ENCODE peak calls at places on chromosomes 2 and 18, in four cellular contexts. One of them, this sample, is unnamed.

GRCh38 chr2:42008241-42008911 is 39.4 kb upstream of the PKDCC start:
- DNase-seq in HepG2: no peak
- DNase-seq in K562: no peak
- DNase-seq in Panc1: no peak
- DNase-seq in this sample: no peak

GRCh38 chr2:186349508-186349907 is 136.6 kb upstream of the ZC3H15 start:
- DNase-seq in HepG2: no peak
- DNase-seq in K562: no peak
- DNase-seq in Panc1: peak; percentile 15
- DNase-seq in this sample: peak; percentile 13

GRCh38 chr2:195304310-195304709 is 352.7 kb upstream of the SLC39A10 start:
- DNase-seq in Panc1: no peak
- DNase-seq in K562: no peak
- DNase-seq in HepG2: peak; percentile 35
- DNase-seq in this sample: peak; percentile 19

GRCh38 chr2:47488870-47489584 is 86.1 kb downstream of the MSH2 start:
- DNase-seq in K562: no peak
- DNase-seq in Panc1: peak; percentile 12
- DNase-seq in HepG2: peak; percentile 19
- DNase-seq in this sample: peak; percentile 32

GRCh38 chr18:24051256-24051947 is 36.8 kb downstream of the TTC39C start:
- DNase-seq in HepG2: peak; percentile 90
- DNase-seq in Panc1: no peak
- DNase-seq in K562: no peak
- DNase-seq in this sample: no peak

GRCh38 chr2:240436626-240437180 is 1.2 kb downstream of the GPC1 start:
- DNase-seq in HepG2: no peak
- DNase-seq in Panc1: no peak
- DNase-seq in K562: no peak
- DNase-seq in this sample: no peak

GRCh38 chr18:22503803-22504202 is 86.1 kb upstream of the CTAGE1 start:
- DNase-seq in HepG2: no peak
- DNase-seq in K562: no peak
- DNase-seq in Panc1: no peak
- DNase-seq in this sample: no peak

GRCh38 chr2:64698668-64699444 is 45.1 kb upstream of the SERTAD2 start:
- DNase-seq in K562: no peak
- DNase-seq in HepG2: peak; percentile 72
- DNase-seq in Panc1: no peak
- DNase-seq in this sample: peak; percentile 24

GRCh38 chr18:23301971-23302370 is 151.1 kb upstream of the RIOK3 start:
- DNase-seq in HepG2: no peak
- DNase-seq in Panc1: no peak
- DNase-seq in K562: no peak
- DNase-seq in this sample: no peak

GRCh38 chr18:77461062-77461693 is 211.5 kb downstream of the GALR1 start:
- DNase-seq in HepG2: no peak
- DNase-seq in Panc1: no peak
- DNase-seq in K562: no peak
- DNase-seq in this sample: no peak

GRCh38 chr18:27202771-27203170 is 17.7 kb upstream of the CHST9 start:
- DNase-seq in Panc1: no peak
- DNase-seq in HepG2: no peak
- DNase-seq in K562: no peak
- DNase-seq in this sample: no peak

GRCh38 chr2:215711484-215712034 is 275.7 kb upstream of the FN1 start:
- DNase-seq in Panc1: no peak
- DNase-seq in K562: no peak
- DNase-seq in HepG2: peak; percentile 72
- DNase-seq in this sample: no peak

GRCh38 chr2:189628817-189629552 is 32.3 kb upstream of the ASNSD1 start:
- DNase-seq in Panc1: no peak
- DNase-seq in K562: peak; percentile 34
- DNase-seq in HepG2: peak; percentile 33
- DNase-seq in this sample: no peak

GRCh38 chr2:95276244-95276887 is 2.1 kb downstream of the PROM2 start:
- DNase-seq in HepG2: no peak
- DNase-seq in K562: no peak
- DNase-seq in Panc1: no peak
- DNase-seq in this sample: no peak

GRCh38 chr2:240820014-240820606 is at the start of gene KIF1A:
- DNase-seq in HepG2: no peak
- DNase-seq in Panc1: no peak
- DNase-seq in K562: no peak
- DNase-seq in this sample: no peak

GRCh38 chr2:13104765-13105164 is 388.0 kb downstream of the TRIB2 start:
- DNase-seq in K562: no peak
- DNase-seq in Panc1: no peak
- DNase-seq in HepG2: no peak
- DNase-seq in this sample: no peak

GRCh38 chr2:13114391-13114790 is 397.7 kb downstream of the TRIB2 start:
- DNase-seq in HepG2: no peak
- DNase-seq in K562: no peak
- DNase-seq in Panc1: no peak
- DNase-seq in this sample: no peak

GRCh38 chr2:13113016-13113415 is 396.3 kb downstream of the TRIB2 start:
- DNase-seq in HepG2: no peak
- DNase-seq in Panc1: no peak
- DNase-seq in K562: no peak
- DNase-seq in this sample: no peak

GRCh38 chr2:13106302-13106701 is 389.6 kb downstream of the TRIB2 start:
- DNase-seq in HepG2: no peak
- DNase-seq in Panc1: no peak
- DNase-seq in K562: no peak
- DNase-seq in this sample: no peak

GRCh38 chr2:13109516-13109915 is 392.8 kb downstream of the TRIB2 start:
- DNase-seq in K562: no peak
- DNase-seq in Panc1: no peak
- DNase-seq in HepG2: no peak
- DNase-seq in this sample: no peak
- TF ChIP-seq TCF7L2 in K562: no peak
- TF ChIP-seq TCF7L2 in Panc1: no peak
- TF ChIP-seq TCF7L2 in HepG2: no peak
- TF ChIP-seq TCF7L2 in this sample: no peak

GRCh38 chr18:59926131-59926530 is 26.3 kb downstream of the PMAIP1 start:
- DNase-seq in HepG2: no peak
- DNase-seq in Panc1: no peak
- DNase-seq in K562: no peak
- DNase-seq in this sample: no peak

GRCh38 chr18:59927246-59927825 is 27.5 kb downstream of the PMAIP1 start:
- DNase-seq in Panc1: no peak
- DNase-seq in K562: no peak
- DNase-seq in HepG2: no peak
- DNase-seq in this sample: no peak

GRCh38 chr18:59928201-59928600 is 28.4 kb downstream of the PMAIP1 start:
- DNase-seq in Panc1: no peak
- DNase-seq in HepG2: no peak
- DNase-seq in K562: no peak
- DNase-seq in this sample: no peak

GRCh38 chr18:59932401-59932800 is 32.6 kb downstream of the PMAIP1 start:
- DNase-seq in Panc1: no peak
- DNase-seq in K562: no peak
- DNase-seq in HepG2: no peak
- DNase-seq in this sample: no peak

GRCh38 chr18:59929621-59930295 is 30.0 kb downstream of the PMAIP1 start:
- DNase-seq in K562: no peak
- DNase-seq in HepG2: no peak
- DNase-seq in Panc1: no peak
- DNase-seq in this sample: no peak
- TF ChIP-seq TCF7L2 in K562: no peak
- TF ChIP-seq TCF7L2 in HepG2: no peak
- TF ChIP-seq TCF7L2 in Panc1: no peak
- TF ChIP-seq TCF7L2 in this sample: no peak

DNA sequence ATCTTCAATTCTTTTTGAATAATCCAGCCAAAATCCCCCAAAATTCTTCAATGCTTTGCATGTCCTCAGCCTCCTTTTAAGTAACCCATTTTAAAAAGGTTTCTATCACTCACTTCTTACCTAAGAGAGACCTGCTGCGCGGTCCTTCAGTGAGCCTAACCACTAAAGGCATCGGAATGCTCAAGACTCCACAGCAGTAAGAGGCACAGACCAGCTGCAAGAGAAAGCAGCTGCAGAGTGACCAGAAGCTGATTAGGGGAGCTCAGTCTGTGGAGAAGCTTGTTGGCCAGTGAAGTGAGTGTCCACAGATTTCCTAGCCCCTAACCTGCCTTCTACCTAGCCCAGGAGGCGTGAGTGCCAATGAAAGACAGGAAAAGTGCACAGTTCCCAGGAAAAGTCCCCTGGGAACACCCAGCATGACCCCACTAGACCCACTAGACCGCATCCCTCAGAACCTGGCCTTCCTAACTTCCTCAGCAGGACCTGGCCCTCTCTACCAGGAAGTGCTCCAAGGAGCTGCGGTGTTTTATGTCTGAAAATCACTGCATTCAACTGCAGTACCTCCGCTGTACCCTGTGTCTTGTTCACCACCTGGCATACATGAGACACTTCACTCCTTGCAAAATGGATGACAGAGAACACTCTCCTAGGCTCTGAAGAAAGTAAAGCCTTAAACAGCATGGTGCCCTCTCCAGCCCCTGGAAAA is 10.1 kb downstream of the MBOAT2 start:
- DNase-seq in HepG2: no peak
- DNase-seq in Panc1: no peak
- DNase-seq in K562: no peak
- DNase-seq in this sample: no peak
- TF ChIP-seq TCF7L2 in HepG2: no peak
- TF ChIP-seq TCF7L2 in Panc1: no peak
- TF ChIP-seq TCF7L2 in K562: no peak
- TF ChIP-seq TCF7L2 in this sample: no peak

DNA sequence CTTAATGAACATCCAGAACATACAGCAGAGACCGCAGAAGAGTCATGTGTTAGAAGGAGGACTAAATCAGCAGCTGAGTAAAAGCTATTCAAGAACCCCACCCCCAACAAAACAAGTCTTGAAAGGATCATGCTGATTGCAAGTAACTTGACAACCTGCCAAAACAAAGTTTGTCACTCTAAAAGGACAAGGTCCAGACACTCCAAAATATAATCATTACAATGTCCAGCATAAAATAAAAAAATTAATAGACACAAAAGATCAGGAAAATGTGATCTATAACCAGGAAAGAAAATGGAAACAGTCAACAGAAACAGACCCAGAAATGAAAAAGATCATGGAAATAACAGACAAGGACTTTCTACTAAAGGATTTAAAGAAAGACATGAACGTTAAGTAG is 28.5 kb downstream of the CCDC88A start:
- DNase-seq in Panc1: no peak
- DNase-seq in HepG2: peak; percentile 31
- DNase-seq in K562: peak; percentile 60
- DNase-seq in this sample: no peak
- TF ChIP-seq TCF7L2 in Panc1: no peak
- TF ChIP-seq TCF7L2 in HepG2: no peak
- TF ChIP-seq TCF7L2 in K562: no peak
- TF ChIP-seq TCF7L2 in this sample: no peak

DNA sequence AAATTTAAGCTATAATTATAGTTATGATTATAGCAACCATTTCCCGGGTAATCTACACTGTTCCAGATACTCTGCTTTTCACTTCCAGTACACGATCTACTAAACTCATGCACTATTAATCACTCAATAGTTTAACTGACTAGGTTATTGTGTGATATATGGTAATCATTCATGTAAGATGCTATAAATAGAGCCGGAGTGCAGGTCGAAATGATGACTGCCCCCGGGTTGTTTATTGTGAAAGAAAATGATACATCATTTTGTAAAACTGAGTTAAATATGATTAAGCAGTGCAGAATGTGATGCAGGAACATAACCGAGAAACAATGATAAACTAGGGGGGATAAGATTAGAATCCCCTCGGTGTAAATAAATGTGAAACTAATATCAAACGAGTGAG is 434.6 kb upstream of the DSEL start:
- DNase-seq in Panc1: no peak
- DNase-seq in K562: no peak
- DNase-seq in HepG2: no peak
- DNase-seq in this sample: no peak
- TF ChIP-seq TCF7L2 in Panc1: no peak
- TF ChIP-seq TCF7L2 in K562: no peak
- TF ChIP-seq TCF7L2 in HepG2: no peak
- TF ChIP-seq TCF7L2 in this sample: no peak